ENCODE peak calls at places on chromosomes 1 and 21, in six cellular contexts. U, C, J, G, N and E are unnamed samples. For H3K4me1, the result is how much of the 10 kb centered on the place peaks cover.

GRCh38 chr1:205703072-205703471 is 22.8 kb upstream of the SLC45A3 start:
- ATAC-seq in U (no peak), C (peak), J (no peak), G (no peak), N (no peak), E (no peak)

GRCh38 chr1:157831968-157832626 is 9.5 kb downstream of the CD5L start:
- ATAC-seq in U (no peak), C (no peak), J (no peak), G (no peak), N (no peak), E (no peak)

GRCh38 chr1:31065310-31066217 is at the start of gene PUM1:
- ATAC-seq in U (peak), C (peak), J (peak), G (peak), N (peak), E (peak)

GRCh38 chr1:84300991-84301758 is at the start of gene SAMD13:
- ATAC-seq in U (peak), C (no peak), J (peak), G (peak), N (peak), E (no peak)

GRCh38 chr1:228453022-228453560 is 34.1 kb upstream of the RNF187 start:
- ATAC-seq in U (no peak), C (no peak), J (no peak), G (no peak), N (no peak), E (no peak)

GRCh38 chr1:51442198-51442597 is 76.9 kb downstream of the EPS15 start:
- ATAC-seq in U (no peak), C (peak), J (no peak), G (no peak), N (no peak), E (no peak)

GRCh38 chr1:110617589-110617988 is 11.4 kb upstream of the KCNA2 start:
- ATAC-seq in U (no peak), C (no peak), J (no peak), G (no peak), N (no peak), E (no peak)

GRCh38 chr1:198544265-198544664 is 3.8 kb upstream of the ATP6V1G3 start:
- ATAC-seq in U (no peak), C (no peak), J (no peak), G (no peak), N (no peak), E (no peak)

GRCh38 chr1:231682761-231683160 is 56.2 kb downstream of the DISC1 start:
- ATAC-seq in U (no peak), C (no peak), J (no peak), G (no peak), N (no peak), E (no peak)

GRCh38 chr1:112904831-112905227 is 51.2 kb downstream of the SLC16A1 start:
- ATAC-seq in U (no peak), C (peak), J (peak), G (peak), N (peak), E (no peak)

GRCh38 chr1:110524311-110525249 is 5.6 kb upstream of the KCNA10 start:
- ATAC-seq in U (peak), C (peak), J (peak), G (peak), N (peak), E (no peak)

GRCh38 chr21:39136711-39137110 is 46.5 kb downstream of the PSMG1 start:
- ATAC-seq in U (no peak), C (peak), J (no peak), G (no peak), N (no peak), E (no peak)

GRCh38 chr1:42931108-42931539 is 27.5 kb downstream of the SLC2A1 start:
- ATAC-seq in U (peak), C (no peak), J (no peak), G (peak), N (peak), E (peak)
- H3K4me1 ChIP-seq in U (half or more), C (under half), J (under half), G (under half), N (half or more), E (under half)

GRCh38 chr1:12469493-12469892 is 148.5 kb downstream of the DHRS3 start:
- ATAC-seq in U (no peak), C (no peak), J (no peak), G (no peak), N (no peak), E (no peak)

GRCh38 chr1:12472798-12473551 is 145.0 kb downstream of the DHRS3 start:
- ATAC-seq in U (peak), C (no peak), J (peak), G (no peak), N (peak), E (no peak)

GRCh38 chr1:12469990-12470389 is 148.0 kb downstream of the DHRS3 start:
- ATAC-seq in U (no peak), C (no peak), J (no peak), G (peak), N (no peak), E (no peak)

GRCh38 chr1:12473596-12474329 is 144.2 kb downstream of the DHRS3 start:
- ATAC-seq in U (no peak), C (no peak), J (peak), G (no peak), N (no peak), E (no peak)

DNA sequence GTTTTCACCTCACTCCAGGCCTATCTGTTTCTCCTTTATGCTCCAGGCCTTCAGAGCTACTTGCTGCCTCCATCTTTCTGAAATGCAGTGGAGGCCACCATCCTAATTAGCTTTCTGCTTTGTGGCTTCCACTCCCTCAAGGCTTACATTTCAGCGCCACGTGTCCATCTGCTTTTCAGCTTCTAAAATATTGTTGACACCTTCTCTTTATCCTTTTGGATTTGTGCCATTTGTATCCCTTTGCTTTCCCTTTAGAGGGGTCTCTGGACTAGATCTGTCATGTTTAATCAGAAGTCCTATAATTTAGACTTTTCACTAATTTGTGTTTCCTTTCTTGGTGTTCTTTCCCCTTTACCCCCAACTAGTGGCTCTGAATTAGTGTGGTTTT is 145.6 kb downstream of the DHRS3 start:
- ATAC-seq in U (no peak), C (no peak), J (no peak), G (no peak), N (no peak), E (no peak)
- H3K4me1 ChIP-seq in U (half or more), C (under half), J (under half), G (under half), N (half or more), E (under half)

DNA sequence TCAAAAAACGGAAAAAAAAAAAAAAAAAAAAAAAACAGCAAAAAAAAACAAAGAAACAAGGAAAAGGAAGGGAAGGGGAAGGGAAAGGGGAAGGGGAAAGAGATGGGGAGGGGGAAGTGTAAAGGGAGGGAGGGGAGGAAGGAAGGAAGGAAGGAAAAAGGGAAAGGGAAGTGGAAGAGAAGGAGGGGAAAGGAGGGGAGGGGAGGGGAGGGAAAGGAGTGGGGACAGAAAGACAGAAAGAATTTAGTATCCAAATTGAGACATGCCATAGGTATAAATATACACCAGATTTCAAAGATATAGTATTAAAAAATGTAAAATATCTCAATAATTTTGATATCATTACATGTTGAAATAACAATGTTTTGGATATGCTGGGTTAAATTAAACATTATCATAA is 25.8 kb downstream of the ARID4B start:
- ATAC-seq in U (no peak), C (no peak), J (no peak), G (no peak), N (no peak), E (no peak)
- H3K4me1 ChIP-seq in U (half or more), C (under half), J (under half), G (under half), N (under half), E (under half)

GRCh38 chr1:26078286-26079177 is 11.1 kb upstream of the TRIM63 start:
- ATAC-seq in U (no peak), C (no peak), J (no peak), G (no peak), N (no peak), E (no peak)
- H3K4me1 ChIP-seq in U (under half), C (under half), J (under half), G (under half), N (under half), E (under half)

DNA sequence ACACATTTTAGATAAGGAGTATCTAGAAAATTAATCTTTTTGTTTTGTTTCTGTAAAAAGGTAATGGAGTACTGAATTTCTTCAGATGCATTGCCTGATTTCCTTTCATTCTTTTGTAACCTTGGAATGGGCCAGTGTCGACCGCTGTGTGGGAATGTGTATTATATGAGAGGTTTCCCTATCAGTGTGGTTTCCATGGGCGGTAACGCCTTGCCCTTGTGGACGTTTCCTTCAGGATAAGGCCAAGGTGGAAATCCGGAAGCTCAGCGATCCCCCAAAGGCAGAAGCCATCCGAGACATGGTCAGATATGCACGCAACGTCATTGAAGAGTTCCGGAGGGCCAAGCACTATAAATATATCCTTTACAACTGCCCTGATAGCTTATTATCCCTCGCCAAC is 49.8 kb downstream of the SMYD2 start:
- ATAC-seq in U (no peak), C (no peak), J (peak), G (no peak), N (no peak), E (no peak)
- H3K4me1 ChIP-seq in U (under half), C (under half), J (under half), G (under half), N (under half), E (under half)

GRCh38 chr1:64963466-64963865 is 2.9 kb downstream of the JAK1 start:
- ATAC-seq in U (no peak), C (no peak), J (no peak), G (no peak), N (no peak), E (no peak)

GRCh38 chr1:64967381-64967780 is 1.0 kb upstream of the JAK1 start:
- ATAC-seq in U (no peak), C (no peak), J (no peak), G (peak), N (no peak), E (no peak)

GRCh38 chr1:64966158-64966963 is at the start of gene JAK1:
- ATAC-seq in U (peak), C (peak), J (peak), G (peak), N (peak), E (peak)

GRCh38 chr1:64962447-64962846 is 3.9 kb downstream of the JAK1 start:
- ATAC-seq in U (no peak), C (no peak), J (no peak), G (no peak), N (no peak), E (no peak)

GRCh38 chr1:64965239-64966157 is 851 bp downstream of the JAK1 start:
- ATAC-seq in U (peak), C (peak), J (peak), G (peak), N (peak), E (peak)
- H3K4me1 ChIP-seq in U (half or more), C (under half), J (under half), G (under half), N (under half), E (half or more)

GRCh38 chr1:2384941-2385481 is 6.3 kb downstream of the MORN1 start:
- ATAC-seq in U (no peak), C (no peak), J (no peak), G (no peak), N (no peak), E (no peak)
- H3K4me1 ChIP-seq in U (under half), C (under half), J (under half), G (under half), N (under half), E (under half)

GRCh38 chr1:192571706-192572105 is 3.9 kb upstream of the RGS1 start:
- ATAC-seq in U (peak), C (no peak), J (no peak), G (no peak), N (no peak), E (no peak)

GRCh38 chr1:192575499-192576189 is at the start of gene RGS1:
- ATAC-seq in U (peak), C (no peak), J (peak), G (peak), N (peak), E (peak)

GRCh38 chr1:192576190-192577144 is 894 bp downstream of the RGS1 start:
- ATAC-seq in U (no peak), C (no peak), J (no peak), G (no peak), N (no peak), E (no peak)

GRCh38 chr1:192577145-192578140 is 1.9 kb downstream of the RGS1 start:
- ATAC-seq in U (no peak), C (no peak), J (no peak), G (no peak), N (no peak), E (no peak)

DNA sequence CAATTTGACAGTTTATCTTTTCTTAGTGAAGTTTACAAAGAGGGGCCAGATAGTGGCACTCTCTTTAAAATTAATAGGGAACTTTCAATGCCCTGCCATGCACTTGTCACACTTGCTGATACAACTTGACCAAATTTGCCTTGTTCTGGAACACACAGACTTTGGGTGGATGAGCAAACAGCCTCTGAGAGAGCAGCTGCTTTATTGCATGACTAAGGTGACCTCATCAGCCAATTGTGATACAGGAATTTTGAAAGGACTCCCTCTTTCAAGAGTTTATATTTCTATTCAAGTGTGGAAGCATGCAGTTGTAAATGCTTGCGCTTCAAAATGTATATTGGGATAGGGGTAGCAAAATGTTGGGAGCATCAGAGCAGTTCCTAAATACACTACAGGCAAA is 2.1 kb upstream of the RGS1 start:
- ATAC-seq in U (no peak), C (peak), J (no peak), G (peak), N (no peak), E (peak)
- H3K4me1 ChIP-seq in U (under half), C (under half), J (under half), G (under half), N (under half), E (under half)

GRCh38 chr1:184635347-184636155 is 119.1 kb downstream of the EDEM3 start:
- ATAC-seq in U (no peak), C (no peak), J (no peak), G (no peak), N (no peak), E (peak)

GRCh38 chr1:184632415-184633175 is 122.1 kb downstream of the EDEM3 start:
- ATAC-seq in U (no peak), C (peak), J (no peak), G (peak), N (peak), E (no peak)

GRCh38 chr1:184636156-184636448 is 118.6 kb downstream of the EDEM3 start:
- ATAC-seq in U (no peak), C (no peak), J (peak), G (no peak), N (no peak), E (peak)

GRCh38 chr1:184633785-184634184 is 120.9 kb downstream of the EDEM3 start:
- ATAC-seq in U (no peak), C (no peak), J (no peak), G (peak), N (peak), E (no peak)

DNA sequence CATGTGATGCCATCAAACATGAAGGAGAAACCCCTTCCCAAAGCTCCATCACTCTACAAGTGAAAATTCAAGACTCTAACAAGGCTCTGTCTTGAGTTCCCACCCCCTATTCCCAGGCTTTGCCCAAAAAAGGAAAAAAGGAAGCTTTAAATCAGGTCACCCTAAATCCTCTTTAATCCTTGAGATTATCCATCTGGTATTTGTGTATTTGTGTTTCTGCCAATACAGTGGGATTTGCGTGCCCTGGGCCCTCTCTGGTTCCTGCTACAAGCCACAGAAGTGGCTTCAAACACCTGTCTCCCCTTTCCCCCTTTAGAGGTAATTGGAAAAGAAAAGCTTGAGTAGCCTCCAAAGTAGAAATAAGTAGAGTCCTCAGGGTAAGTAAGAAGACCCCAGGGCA is 120.4 kb downstream of the EDEM3 start:
- ATAC-seq in U (no peak), C (no peak), J (no peak), G (no peak), N (no peak), E (no peak)
- H3K4me1 ChIP-seq in U (under half), C (under half), J (under half), G (under half), N (under half), E (under half)

GRCh38 chr1:208233546-208233945 is 10.6 kb downstream of the PLXNA2 start:
- ATAC-seq in U (no peak), C (peak), J (peak), G (peak), N (peak), E (peak)

GRCh38 chr1:208235983-208236761 is 8.0 kb downstream of the PLXNA2 start:
- ATAC-seq in U (no peak), C (no peak), J (peak), G (peak), N (peak), E (peak)

GRCh38 chr1:208233978-208234377 is 10.2 kb downstream of the PLXNA2 start:
- ATAC-seq in U (no peak), C (no peak), J (no peak), G (peak), N (peak), E (no peak)

GRCh38 chr1:208235356-208235982 is 8.7 kb downstream of the PLXNA2 start:
- ATAC-seq in U (no peak), C (no peak), J (no peak), G (no peak), N (no peak), E (no peak)

DNA sequence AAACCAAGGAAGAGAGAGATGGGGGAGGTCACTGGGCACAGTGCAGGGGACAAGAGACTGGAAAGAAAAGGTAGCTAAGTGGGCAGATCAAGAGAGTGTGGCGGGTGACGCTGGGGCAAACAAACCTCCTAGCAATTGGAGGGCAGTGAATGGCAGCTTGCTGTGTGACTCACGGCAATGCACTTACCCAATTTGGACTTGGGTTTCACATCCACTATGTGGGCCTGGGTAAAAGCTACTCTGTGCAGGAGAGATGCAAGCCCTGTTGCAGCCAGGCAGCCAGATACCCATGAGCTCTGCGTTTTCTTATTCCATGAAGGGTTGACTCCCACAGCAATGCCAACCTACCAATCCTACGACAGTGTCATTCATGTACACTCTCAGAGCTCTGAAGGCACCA is 9.5 kb downstream of the PLXNA2 start:
- ATAC-seq in U (no peak), C (no peak), J (no peak), G (peak), N (no peak), E (no peak)
- H3K4me1 ChIP-seq in U (under half), C (under half), J (under half), G (half or more), N (half or more), E (half or more)